ENCODE peak calls at places on chromosome 9, in five cellular contexts. M is hepatocyte, P is HCT116, V is PC-3, E is OCI-LY7. N is an unnamed sample. For H3K9me2 and H4K20me1, the result is how much of the 10 kb centered on the place peaks cover.

GRCh38 chr9:127950513-127951210 is 13.0 kb upstream of the DPM2 start:
- DNase-seq in M (no peak), P (no peak), V (no peak), E (no peak), N (no peak)

GRCh38 chr9:94108584-94108983 is 24.3 kb downstream of the PTPDC1 start:
- DNase-seq in M (no peak), P (no peak), V (no peak), E (no peak), N (no peak)

GRCh38 chr9:72476617-72477375 is 44.6 kb upstream of the TMC1 start:
- DNase-seq in M (peak), P (peak), V (peak), E (no peak), N (no peak)

GRCh38 chr9:111783857-111784256 is 10.9 kb downstream of the SHOC1 start:
- DNase-seq in M (no peak), P (no peak), V (no peak), E (no peak), N (no peak)

GRCh38 chr9:23611874-23612273 is 214.2 kb downstream of the ELAVL2 start:
- DNase-seq in M (no peak), P (no peak), V (no peak), E (no peak), N (no peak)

GRCh38 chr9:108600896-108601295 is 254.9 kb downstream of the ACTL7B start:
- DNase-seq in M (no peak), P (no peak), V (no peak), E (no peak), N (no peak)

GRCh38 chr9:38641142-38641541 is 20.7 kb upstream of the ANKRD18A start:
- DNase-seq in M (no peak), P (no peak), V (no peak), E (no peak), N (no peak)

GRCh38 chr9:113504725-113505590 is 41.4 kb downstream of the RGS3 start:
- DNase-seq in M (peak), P (no peak), V (no peak), E (no peak), N (no peak)

GRCh38 chr9:101477214-101477613 is 41.6 kb upstream of the ALDOB start:
- DNase-seq in M (no peak), P (no peak), V (peak), E (no peak), N (no peak)

GRCh38 chr9:5949103-5949699 is 58.5 kb downstream of the MLANA start:
- DNase-seq in M (peak), P (no peak), V (peak), E (no peak), N (no peak)

GRCh38 chr9:96175001-96175400 is 127.0 kb downstream of the HSD17B3 start:
- DNase-seq in M (no peak), P (no peak), V (no peak), E (no peak), N (no peak)

GRCh38 chr9:134640491-134641172 is 971 bp upstream of the COL5A1 start:
- DNase-seq in M (no peak), P (no peak), V (no peak), E (no peak), N (no peak)
- H3K4me3 ChIP-seq in M (no peak), P (no peak), V (peak), E (no peak), N (no peak)

DNA sequence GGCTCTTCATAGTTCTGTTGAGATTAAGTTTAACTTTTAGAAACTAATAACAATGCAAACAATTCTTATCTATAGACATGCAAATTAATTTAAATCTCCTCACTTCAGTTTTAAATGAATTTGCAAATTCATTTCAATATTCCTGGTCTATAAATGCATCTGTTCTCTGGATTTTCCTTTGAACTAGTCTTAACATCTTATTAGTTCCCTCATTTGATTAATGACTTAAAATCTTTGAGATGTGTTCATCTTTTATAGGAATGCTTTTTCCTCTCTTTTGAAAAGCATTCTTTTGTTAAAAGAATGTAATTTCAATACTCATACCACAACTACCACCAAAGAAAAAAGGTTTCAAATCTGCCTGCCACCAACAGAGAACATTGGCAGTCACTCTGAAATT is 169.4 kb downstream of the RASEF start:
- DNase-seq in M (no peak), P (no peak), V (no peak), E (no peak), N (no peak)
- H3K9me2 ChIP-seq in M (under half), P (under half), V (under half), E (under half), N (under half)

GRCh38 chr9:136205707-136205992 is 722 bp upstream of the LHX3 start:
- DNase-seq in M (no peak), P (no peak), V (no peak), E (no peak), N (no peak)
- H4K20me1 ChIP-seq in M (under half), P (under half), V (under half), E (under half), N (under half)

GRCh38 chr9:133989554-133990365 is 2.4 kb downstream of the VAV2 start:
- DNase-seq in M (no peak), P (no peak), V (no peak), E (no peak), N (no peak)
- H3K4me3 ChIP-seq in M (peak), P (no peak), V (peak), E (peak), N (no peak)